ENCODE peak calls at places on chromosome 5, in nine cellular contexts. A, J, Z, N, T, K, D, F and B are unnamed samples.
A peak's percentile ranks its signal among the peaks of the same experiment; 100 is the strongest.

GRCh38 chr5:82405618-82406199 is 127.6 kb upstream of the RPS23 start:
- DNase-seq in A (no peak), J (no peak), Z (no peak), N (no peak), T (no peak), K (no peak), D (no peak), F (no peak), B (peak; percentile 99)

GRCh38 chr5:168916266-168916665 is 337.1 kb upstream of the PANK3 start:
- DNase-seq in A (no peak), J (no peak), Z (no peak), N (peak; percentile 83), T (no peak), K (peak; percentile 60), D (no peak), F (no peak), B (no peak)

GRCh38 chr5:88813805-88814584 is 69.0 kb downstream of the MEF2C start:
- DNase-seq in A (no peak), J (no peak), Z (no peak), N (no peak), T (no peak), K (peak; percentile 48), D (no peak), F (no peak), B (no peak)

GRCh38 chr5:150081541-150082283 is 4.6 kb downstream of the CSF1R start:
- DNase-seq in A (no peak), J (no peak), Z (peak; percentile 32), N (peak; percentile 88), T (no peak), K (peak; percentile 27), D (no peak), F (no peak), B (no peak)

GRCh38 chr5:126129431-126129830 is 293.8 kb upstream of the GRAMD2B start:
- DNase-seq in A (no peak), J (no peak), Z (no peak), N (no peak), T (no peak), K (no peak), D (no peak), F (no peak), B (no peak)

GRCh38 chr5:54774281-54775171 is 210.9 kb downstream of the ESM1 start:
- DNase-seq in A (no peak), J (no peak), Z (no peak), N (peak; percentile 79), T (no peak), K (peak; percentile 3), D (no peak), F (no peak), B (peak; percentile 21)

GRCh38 chr5:35335752-35336151 is 105.5 kb upstream of the PRLR start:
- DNase-seq in A (no peak), J (no peak), Z (no peak), N (no peak), T (no peak), K (no peak), D (no peak), F (no peak), B (no peak)

GRCh38 chr5:36462295-36463021 is 143.9 kb upstream of the SLC1A3 start:
- DNase-seq in A (no peak), J (no peak), Z (no peak), N (no peak), T (no peak), K (no peak), D (no peak), F (no peak), B (peak; percentile 15)